ENCODE peak calls at places on chromosomes 12 and 14, in five cellular contexts. B is cardiac muscle cell, Z is astrocyte, M is AG04450, L is A549. R is an unnamed sample.

GRCh38 chr12:93853698-93854478 is 176.7 kb downstream of the CRADD start:
- DNase-seq in B (peak; percentile 25), Z (no peak), M (no peak), L (no peak), R (no peak)

GRCh38 chr14:57884175-57884574 is 18.3 kb upstream of the SLC35F4 start:
- DNase-seq in B (no peak), Z (no peak), M (no peak), L (no peak), R (no peak)

GRCh38 chr14:104784846-104785707 is 10.5 kb downstream of the AKT1 start:
- DNase-seq in B (no peak), Z (no peak), M (no peak), L (no peak), R (no peak)

GRCh38 chr14:95452176-95452889 is 64.1 kb downstream of the SYNE3 start:
- DNase-seq in B (peak; percentile 25), Z (no peak), M (no peak), L (peak; percentile 24), R (no peak)

GRCh38 chr12:92921877-92922276 is 7.2 kb downstream of the EEA1 start:
- DNase-seq in B (no peak), Z (no peak), M (no peak), L (no peak), R (no peak)

GRCh38 chr12:55926738-55927587 is 731 bp downstream of the PYM1 start:
- DNase-seq in B (peak; percentile 95), Z (peak; percentile 83), M (peak; percentile 74), L (peak; percentile 97), R (peak; percentile 95)

GRCh38 chr12:102468261-102468940 is 12.0 kb downstream of the IGF1 start:
- DNase-seq in B (no peak), Z (peak; percentile 31), M (no peak), L (no peak), R (no peak)

GRCh38 chr14:70645892-70646291 is 4.2 kb downstream of the TTC9 start:
- DNase-seq in B (no peak), Z (no peak), M (no peak), L (no peak), R (no peak)

GRCh38 chr12:125276567-125276966 is 211.3 kb downstream of the AACS start:
- DNase-seq in B (no peak), Z (no peak), M (no peak), L (no peak), R (no peak)

GRCh38 chr14:49959822-49960408 is 67.0 kb downstream of the ARF6 start:
- DNase-seq in B (no peak), Z (no peak), M (no peak), L (no peak), R (no peak)

GRCh38 chr12:52213541-52214420 is 19.3 kb upstream of the KRT7 start:
- DNase-seq in B (peak; percentile 82), Z (peak; percentile 39), M (peak; percentile 61), L (peak; percentile 91), R (peak; percentile 70)

GRCh38 chr14:99327050-99327449 is 55.1 kb upstream of the BCL11B start:
- DNase-seq in B (no peak), Z (no peak), M (no peak), L (no peak), R (no peak)

GRCh38 chr14:22634233-22634632 is 9.9 kb downstream of the OR6J1 start:
- DNase-seq in B (no peak), Z (no peak), M (no peak), L (no peak), R (no peak)

GRCh38 chr12:62191747-62192485 is 68.3 kb upstream of the USP15 start:
- DNase-seq in B (peak; percentile 61), Z (peak; percentile 34), M (no peak), L (peak; percentile 16), R (no peak)

GRCh38 chr12:117854339-117855012 is 114.3 kb downstream of the KSR2 start:
- DNase-seq in B (peak; percentile 40), Z (peak; percentile 13), M (no peak), L (peak; percentile 84), R (peak; percentile 23)

GRCh38 chr12:3308063-3308462 is 182.9 kb upstream of the PRMT8 start:
- DNase-seq in B (no peak), Z (no peak), M (no peak), L (no peak), R (no peak)

GRCh38 chr14:31596691-31597090 is 35.5 kb downstream of the NUBPL start:
- DNase-seq in B (no peak), Z (peak; percentile 10), M (no peak), L (no peak), R (no peak)

GRCh38 chr12:109447482-109447881 is 29.6 kb downstream of the KCTD10 start:
- DNase-seq in B (no peak), Z (no peak), M (no peak), L (no peak), R (no peak)

GRCh38 chr12:89988156-89988555 is 279.5 kb upstream of the ATP2B1 start:
- DNase-seq in B (no peak), Z (no peak), M (no peak), L (no peak), R (peak; percentile 43)

GRCh38 chr14:42090122-42090521 is 483.4 kb downstream of the LRFN5 start:
- DNase-seq in B (no peak), Z (no peak), M (no peak), L (no peak), R (no peak)

GRCh38 chr14:42095155-42095554 is 488.5 kb downstream of the LRFN5 start:
- DNase-seq in B (no peak), Z (no peak), M (no peak), L (no peak), R (peak; percentile 79)
- H3K9me3 ChIP-seq in B (no peaks in the 10 kb centered on the region), Z (no peaks in the 10 kb centered on the region), M (no peaks in the 10 kb centered on the region), L (no peaks in the 10 kb centered on the region), R (no peaks in the 10 kb centered on the region)

DNA sequence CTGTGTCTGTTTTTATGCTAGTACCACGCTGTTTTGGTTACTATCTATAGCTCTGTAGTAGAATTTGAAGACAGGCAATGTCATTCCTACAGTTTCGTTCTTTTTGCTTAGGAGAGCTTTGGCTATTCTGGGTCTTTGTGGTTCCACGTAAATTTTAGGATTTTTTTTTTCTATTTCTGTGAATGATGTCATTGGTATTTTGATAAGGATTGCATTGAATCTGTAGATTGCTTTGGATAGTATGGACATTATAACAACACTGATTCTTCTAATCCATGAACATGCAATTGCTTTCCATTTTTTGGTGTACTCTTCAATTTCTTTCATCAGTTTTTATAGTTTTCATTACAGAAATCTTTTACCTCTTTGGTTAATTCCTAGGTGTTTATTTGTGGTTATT is 345.2 kb downstream of the TMEM121 start:
- DNase-seq in B (no peak), Z (no peak), M (no peak), L (no peak), R (no peak)
- H3K9me3 ChIP-seq in B (no peaks in the 10 kb centered on the region), Z (peaks cover 3% of the 10 kb centered on the region), M (peaks cover 23% of the 10 kb centered on the region), L (no peaks in the 10 kb centered on the region), R (no peaks in the 10 kb centered on the region)

GRCh38 chr14:105805701-105806100 is 279.3 kb downstream of the TMEM121 start:
- DNase-seq in B (no peak), Z (no peak), M (no peak), L (no peak), R (no peak)

GRCh38 chr14:105806568-105806967 is 280.2 kb downstream of the TMEM121 start:
- DNase-seq in B (no peak), Z (no peak), M (no peak), L (no peak), R (no peak)
- H3K9me3 ChIP-seq in B (no peaks in the 10 kb centered on the region), Z (peaks cover 9% of the 10 kb centered on the region), M (peaks cover 31% of the 10 kb centered on the region), L (peaks cover 2% of the 10 kb centered on the region), R (no peaks in the 10 kb centered on the region)

GRCh38 chr12:13546231-13546630 is 349.7 kb downstream of the EMP1 start:
- DNase-seq in B (no peak), Z (no peak), M (no peak), L (no peak), R (no peak)

DNA sequence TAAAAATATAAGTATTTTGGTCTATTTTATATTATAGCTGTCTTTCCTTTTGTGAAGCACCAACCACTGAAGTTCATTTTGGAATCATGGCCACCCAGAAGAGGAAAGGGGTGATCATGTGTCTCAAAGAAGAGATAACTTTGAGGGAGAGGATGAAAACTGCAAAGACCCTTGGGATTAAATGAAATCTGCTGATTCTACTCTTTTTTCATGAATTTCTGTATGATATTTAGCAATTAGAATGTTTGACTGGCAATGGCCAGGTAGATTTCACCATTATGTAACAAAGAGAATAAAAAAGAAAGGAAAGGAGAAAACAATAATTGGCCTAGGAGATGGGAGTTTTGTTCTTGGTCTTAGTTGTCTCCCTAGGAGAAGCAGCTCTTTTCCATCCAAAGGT is 350.8 kb downstream of the EMP1 start:
- DNase-seq in B (no peak), Z (no peak), M (no peak), L (no peak), R (no peak)
- H3K9me3 ChIP-seq in B (no peaks in the 10 kb centered on the region), Z (no peaks in the 10 kb centered on the region), M (no peaks in the 10 kb centered on the region), L (no peaks in the 10 kb centered on the region), R (no peaks in the 10 kb centered on the region)

GRCh38 chr12:106657499-106657898 is 74.7 kb downstream of the RFX4 start:
- DNase-seq in B (no peak), Z (no peak), M (no peak), L (no peak), R (no peak)
- H3K9me3 ChIP-seq in B (no peaks in the 10 kb centered on the region), Z (peaks cover 7% of the 10 kb centered on the region), M (no peaks in the 10 kb centered on the region), L (peaks cover 34% of the 10 kb centered on the region), R (no peaks in the 10 kb centered on the region)

GRCh38 chr12:83404521-83404920 is 717.8 kb downstream of the TMTC2 start:
- DNase-seq in B (no peak), Z (no peak), M (no peak), L (no peak), R (no peak)
- H3K9me3 ChIP-seq in B (no peaks in the 10 kb centered on the region), Z (no peaks in the 10 kb centered on the region), M (no peaks in the 10 kb centered on the region), L (no peaks in the 10 kb centered on the region), R (no peaks in the 10 kb centered on the region)

GRCh38 chr14:98323850-98324249 is 948.1 kb downstream of the BCL11B start:
- DNase-seq in B (no peak), Z (peak; percentile 85), M (no peak), L (no peak), R (no peak)
- H3K9me3 ChIP-seq in B (no peaks in the 10 kb centered on the region), Z (no peaks in the 10 kb centered on the region), M (peaks cover 35% of the 10 kb centered on the region), L (peaks cover 6% of the 10 kb centered on the region), R (no peaks in the 10 kb centered on the region)

DNA sequence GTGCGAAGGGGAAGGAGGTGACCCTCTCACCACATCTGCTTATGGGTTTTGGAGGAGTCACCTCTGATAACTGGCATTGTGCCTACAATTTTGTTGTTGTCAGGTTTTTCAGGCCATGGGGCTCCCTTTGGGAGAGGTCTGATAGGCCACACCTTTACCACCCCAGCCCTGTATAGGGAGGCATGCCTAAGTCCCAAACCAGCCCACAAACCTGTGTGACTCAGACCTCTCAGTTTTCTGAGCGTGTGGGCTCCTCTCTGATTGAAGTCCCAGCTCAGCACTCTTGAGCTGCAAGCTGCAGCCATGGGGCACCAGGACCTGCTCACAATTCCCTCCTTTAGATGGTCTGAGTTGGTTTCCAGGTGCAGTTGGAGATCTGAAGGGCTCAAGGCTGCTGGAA is 1429.3 kb upstream of the TMEM132C start:
- DNase-seq in B (no peak), Z (no peak), M (no peak), L (no peak), R (no peak)
- H3K9me3 ChIP-seq in B (no peaks in the 10 kb centered on the region), Z (peaks cover 5% of the 10 kb centered on the region), M (peaks cover 20% of the 10 kb centered on the region), L (no peaks in the 10 kb centered on the region), R (peaks cover 4% of the 10 kb centered on the region)

DNA sequence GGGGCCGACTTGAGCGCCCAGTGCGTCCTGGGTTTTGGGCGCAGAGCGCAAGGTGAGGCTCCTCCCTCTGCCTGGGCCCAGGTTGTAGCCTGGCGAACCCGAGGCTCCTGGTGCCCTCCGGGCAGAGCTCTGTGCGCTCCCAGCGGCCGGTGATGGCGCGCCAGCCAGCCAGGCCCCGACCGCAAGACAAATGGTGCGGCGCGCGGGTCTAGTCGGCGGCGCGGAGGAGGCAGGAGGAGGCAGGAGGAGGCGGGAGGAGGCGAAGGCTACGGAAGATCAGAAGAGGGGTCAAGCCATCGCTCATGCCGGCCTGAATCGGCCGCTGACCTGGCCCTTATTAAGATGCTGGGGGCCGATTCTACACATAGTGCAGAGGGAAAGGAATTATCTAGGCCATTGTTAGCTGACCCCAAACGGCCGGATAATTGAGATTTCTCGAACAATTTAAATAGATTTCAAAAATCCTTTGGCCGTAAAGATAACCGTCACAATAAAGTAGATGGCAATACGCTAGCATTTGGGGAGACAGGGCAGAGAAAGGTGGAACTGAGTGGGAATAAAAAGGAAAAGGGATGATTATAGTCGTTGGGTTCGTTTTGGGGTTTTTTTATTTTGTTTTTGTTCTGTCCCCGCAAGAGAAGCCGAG is 2.8 kb downstream of the TBX5 start:
- DNase-seq in B (peak; percentile 68), Z (no peak), M (no peak), L (no peak), R (no peak)
- H3K9me3 ChIP-seq in B (no peaks in the 10 kb centered on the region), Z (no peaks in the 10 kb centered on the region), M (no peaks in the 10 kb centered on the region), L (no peaks in the 10 kb centered on the region), R (no peaks in the 10 kb centered on the region)

R was measured in MG63.